ENCODE peak calls at places on chromosome X, in six cellular contexts. T, R, K, P, U and X are unnamed samples.
A peak's percentile ranks its signal among the peaks of the same experiment; 100 is the strongest.

GRCh38 chrX:120617996-120618630 is 11.7 kb downstream of the C1GALT1C1 start:
- DNase-seq in P (no peak), K (no peak), R (no peak), U (no peak), T (no peak), X (no peak)

GRCh38 chrX:75887833-75888232 is 102.8 kb upstream of the MAGEE2 start:
- DNase-seq in U (no peak), T (no peak), K (no peak), R (no peak), P (no peak), X (no peak)

GRCh38 chrX:74922922-74923321 is 2.3 kb downstream of the NEXMIF start:
- DNase-seq in P (no peak), K (no peak), R (no peak), U (no peak), T (no peak), X (no peak)

GRCh38 chrX:40297949-40298539 is 200.3 kb upstream of the BCOR start:
- DNase-seq in K (no peak), R (no peak), U (no peak), P (no peak), T (no peak), X (no peak)

GRCh38 chrX:110001702-110002299 is 1.1 kb upstream of the TMEM164 start:
- DNase-seq in K (no peak), P (no peak), R (no peak), T (no peak), U (no peak), X (no peak)

GRCh38 chrX:136736690-136737089 is 44.0 kb downstream of the ARHGEF6 start:
- DNase-seq in T (no peak), K (no peak), U (no peak), P (no peak), R (no peak), X (no peak)

GRCh38 chrX:31590581-31591113 is 518.8 kb upstream of the FTHL17 start:
- DNase-seq in K (no peak), P (peak; percentile 4), U (no peak), R (peak; percentile 90), T (no peak), X (no peak)

GRCh38 chrX:150062292-150063137 is 124.2 kb upstream of the EOLA2 start:
- DNase-seq in P (peak; percentile 31), T (no peak), U (no peak), K (no peak), R (peak; percentile 91), X (no peak)

GRCh38 chrX:151970027-151970426 is 4.4 kb downstream of the GABRE start:
- DNase-seq in R (no peak), T (no peak), U (no peak), K (no peak), P (no peak), X (no peak)

GRCh38 chrX:68511255-68511654 is 12.4 kb downstream of the YIPF6 start:
- DNase-seq in U (no peak), T (no peak), R (peak; percentile 27), P (peak; percentile 33), K (no peak), X (no peak)

GRCh38 chrX:31232506-31232905 is 160.7 kb upstream of the FTHL17 start:
- DNase-seq in P (no peak), K (no peak), T (no peak), R (no peak), U (no peak), X (no peak)

GRCh38 chrX:154308108-154308946 is 12.7 kb downstream of the TKTL1 start:
- DNase-seq in T (peak; percentile 78), P (peak; percentile 66), R (peak; percentile 54), K (peak; percentile 36), U (peak; percentile 55), X (peak; percentile 65)

GRCh38 chrX:103240155-103240554 is 14.8 kb downstream of the TCEAL8 start:
- DNase-seq in R (no peak), U (no peak), P (no peak), K (no peak), T (no peak), X (no peak)

GRCh38 chrX:139642241-139642927 is 65.6 kb downstream of the MCF2 start:
- DNase-seq in T (no peak), P (no peak), K (peak; percentile 37), U (no peak), R (no peak), X (no peak)